ENCODE peak calls at places on chromosomes 4 and X, in seven cellular contexts. J is left lobe of liver; H is SJSA1; Q is naive thymus-derived CD4-positive, alpha-beta T cell; X is posterior vena cava; W is left colon; S is pulmonary artery endothelial cell. U is an unnamed sample.

GRCh38 chrX:136577562-136577961 is 45.5 kb downstream of the VGLL1 start:
- DNase-seq in J (peak), H (peak), Q (peak), X (peak), W (peak), S (no peak), U (peak)

GRCh38 chrX:96314974-96315373 is 369.7 kb upstream of the DIAPH2 start:
- DNase-seq in J (no peak), H (no peak), Q (no peak), X (no peak), W (no peak), S (no peak), U (no peak)

GRCh38 chr4:184782731-184783472 is 42.9 kb downstream of the ACSL1 start:
- DNase-seq in J (no peak), H (no peak), Q (no peak), X (no peak), W (no peak), S (no peak), U (no peak)

GRCh38 chrX:117990438-117990837 is 126.2 kb downstream of the KLHL13 start:
- DNase-seq in J (no peak), H (no peak), Q (no peak), X (no peak), W (no peak), S (no peak), U (no peak)

GRCh38 chr4:183499797-183500196 is 5.1 kb upstream of the ING2 start:
- DNase-seq in J (no peak), H (no peak), Q (no peak), X (no peak), W (no peak), S (no peak), U (no peak)

GRCh38 chr4:25663778-25664177 is 8.1 kb downstream of the SLC34A2 start:
- DNase-seq in J (no peak), H (no peak), Q (no peak), X (no peak), W (no peak), S (no peak), U (no peak)

GRCh38 chr4:93759506-93759905 is 69.0 kb upstream of the ATOH1 start:
- DNase-seq in J (no peak), H (no peak), Q (no peak), X (no peak), W (no peak), S (no peak), U (no peak)

GRCh38 chrX:69501433-69501832 is 2.7 kb upstream of the NALF2 start:
- DNase-seq in J (no peak), H (no peak), Q (no peak), X (no peak), W (no peak), S (no peak), U (no peak)

GRCh38 chr4:175054980-175055379 is 136.8 kb downstream of the ADAM29 start:
- DNase-seq in J (no peak), H (no peak), Q (no peak), X (no peak), W (no peak), S (no peak), U (no peak)

GRCh38 chr4:17324431-17324830 is 187.5 kb downstream of the QDPR start:
- DNase-seq in J (no peak), H (peak), Q (no peak), X (no peak), W (peak), S (peak), U (peak)

U was measured in uterus.